ENCODE peak calls at places on chromosome 6, in five cellular contexts. One of them, this sample, is unnamed.

GRCh38 chr6:25138697-25139051 is 140.5 kb upstream of the CARMIL1 start:
- DNase-seq in stomach: no peak
- DNase-seq in body of pancreas: no peak
- DNase-seq in PC-9: no peak
- DNase-seq in ascending aorta: no peak
- DNase-seq in this sample: no peak

GRCh38 chr6:166201878-166202277 is 34.2 kb upstream of the TBXT start:
- DNase-seq in PC-9: no peak
- DNase-seq in ascending aorta: no peak
- DNase-seq in body of pancreas: no peak
- DNase-seq in stomach: no peak
- DNase-seq in this sample: no peak

GRCh38 chr6:169292340-169293124 is 38.9 kb upstream of the THBS2 start:
- DNase-seq in PC-9: no peak
- DNase-seq in ascending aorta: no peak
- DNase-seq in body of pancreas: peak
- DNase-seq in stomach: no peak
- DNase-seq in this sample: peak

GRCh38 chr6:92196320-92196719 is 1223.0 kb downstream of the EPHA7 start:
- DNase-seq in body of pancreas: no peak
- DNase-seq in ascending aorta: no peak
- DNase-seq in PC-9: no peak
- DNase-seq in stomach: no peak
- DNase-seq in this sample: no peak

GRCh38 chr6:34964564-34964963 is 75.5 kb downstream of the ANKS1A start:
- DNase-seq in body of pancreas: no peak
- DNase-seq in ascending aorta: no peak
- DNase-seq in stomach: no peak
- DNase-seq in PC-9: no peak
- DNase-seq in this sample: no peak

GRCh38 chr6:129604321-129604720 is 105.7 kb downstream of the ARHGAP18 start:
- DNase-seq in stomach: no peak
- DNase-seq in body of pancreas: no peak
- DNase-seq in PC-9: no peak
- DNase-seq in ascending aorta: no peak
- DNase-seq in this sample: no peak

GRCh38 chr6:169714178-169714577 is 10.1 kb downstream of the PHF10 start:
- DNase-seq in ascending aorta: no peak
- DNase-seq in stomach: no peak
- DNase-seq in body of pancreas: no peak
- DNase-seq in PC-9: no peak
- DNase-seq in this sample: no peak

GRCh38 chr6:4370066-4370465 is 234.7 kb upstream of the ECI2 start:
- DNase-seq in body of pancreas: no peak
- DNase-seq in ascending aorta: no peak
- DNase-seq in PC-9: no peak
- DNase-seq in stomach: no peak
- DNase-seq in this sample: peak

GRCh38 chr6:167993169-167993568 is 4.3 kb upstream of the KIF25 start:
- DNase-seq in stomach: no peak
- DNase-seq in PC-9: no peak
- DNase-seq in body of pancreas: no peak
- DNase-seq in ascending aorta: no peak
- DNase-seq in this sample: no peak

GRCh38 chr6:157563611-157564284 is 182.8 kb downstream of the ZDHHC14 start:
- DNase-seq in PC-9: no peak
- DNase-seq in stomach: no peak
- DNase-seq in ascending aorta: no peak
- DNase-seq in body of pancreas: no peak
- DNase-seq in this sample: no peak

GRCh38 chr6:114260810-114261209 is 82.0 kb downstream of the HS3ST5 start:
- DNase-seq in ascending aorta: no peak
- DNase-seq in body of pancreas: no peak
- DNase-seq in stomach: no peak
- DNase-seq in PC-9: no peak
- DNase-seq in this sample: no peak

GRCh38 chr6:102474041-102474807 is 1080.7 kb downstream of the GRIK2 start:
- DNase-seq in PC-9: no peak
- DNase-seq in stomach: no peak
- DNase-seq in ascending aorta: no peak
- DNase-seq in body of pancreas: no peak
- DNase-seq in this sample: no peak

GRCh38 chr6:27161946-27162603 is 85.4 kb upstream of the PRSS16 start:
- DNase-seq in PC-9: peak
- DNase-seq in ascending aorta: no peak
- DNase-seq in stomach: no peak
- DNase-seq in body of pancreas: peak
- DNase-seq in this sample: no peak

GRCh38 chr6:130625825-130626500 is 201.2 kb upstream of the SMLR1 start:
- DNase-seq in PC-9: no peak
- DNase-seq in stomach: no peak
- DNase-seq in ascending aorta: no peak
- DNase-seq in body of pancreas: no peak
- DNase-seq in this sample: no peak

GRCh38 chr6:42366999-42367352 is 84.8 kb downstream of the TRERF1 start:
- DNase-seq in body of pancreas: no peak
- DNase-seq in stomach: no peak
- DNase-seq in PC-9: no peak
- DNase-seq in ascending aorta: no peak
- DNase-seq in this sample: no peak

GRCh38 chr6:139262519-139263300 is 29.1 kb downstream of the TXLNB start:
- DNase-seq in body of pancreas: no peak
- DNase-seq in stomach: no peak
- DNase-seq in PC-9: no peak
- DNase-seq in ascending aorta: no peak
- DNase-seq in this sample: no peak

GRCh38 chr6:151847064-151847463 is 39.6 kb downstream of the ESR1 start:
- DNase-seq in ascending aorta: no peak
- DNase-seq in stomach: no peak
- DNase-seq in PC-9: peak
- DNase-seq in body of pancreas: no peak
- DNase-seq in this sample: no peak

GRCh38 chr6:134177753-134178229 is 125.4 kb upstream of the SLC2A12 start:
- DNase-seq in PC-9: no peak
- DNase-seq in body of pancreas: peak
- DNase-seq in stomach: no peak
- DNase-seq in ascending aorta: no peak
- DNase-seq in this sample: no peak

GRCh38 chr6:148422085-148422484 is 79.4 kb downstream of the SASH1 start:
- DNase-seq in ascending aorta: no peak
- DNase-seq in body of pancreas: no peak
- DNase-seq in PC-9: no peak
- DNase-seq in stomach: no peak
- DNase-seq in this sample: no peak

GRCh38 chr6:130632288-130632687 is 194.9 kb upstream of the SMLR1 start:
- DNase-seq in ascending aorta: no peak
- DNase-seq in stomach: no peak
- DNase-seq in body of pancreas: peak
- DNase-seq in PC-9: no peak
- DNase-seq in this sample: no peak

GRCh38 chr6:130598021-130598989 is 228.9 kb upstream of the SMLR1 start:
- DNase-seq in body of pancreas: no peak
- DNase-seq in PC-9: no peak
- DNase-seq in stomach: no peak
- DNase-seq in ascending aorta: no peak
- DNase-seq in this sample: no peak

GRCh38 chr6:81697564-81697963 is 54.9 kb downstream of the TENT5A start:
- DNase-seq in body of pancreas: no peak
- DNase-seq in ascending aorta: no peak
- DNase-seq in stomach: no peak
- DNase-seq in PC-9: peak
- DNase-seq in this sample: no peak

GRCh38 chr6:113980937-113981554 is 10.1 kb upstream of the HDAC2 start:
- DNase-seq in PC-9: no peak
- DNase-seq in stomach: no peak
- DNase-seq in ascending aorta: no peak
- DNase-seq in body of pancreas: no peak
- DNase-seq in this sample: no peak

GRCh38 chr6:40714576-40715500 is 127.7 kb upstream of the LRFN2 start:
- DNase-seq in ascending aorta: no peak
- DNase-seq in PC-9: no peak
- DNase-seq in stomach: peak
- DNase-seq in body of pancreas: no peak
- DNase-seq in this sample: no peak

GRCh38 chr6:118574051-118574865 is 26.2 kb downstream of the PLN start:
- DNase-seq in PC-9: no peak
- DNase-seq in ascending aorta: no peak
- DNase-seq in body of pancreas: no peak
- DNase-seq in stomach: no peak
- DNase-seq in this sample: no peak

GRCh38 chr6:143397229-143398222 is 53.0 kb downstream of the ADAT2 start:
- DNase-seq in PC-9: peak
- DNase-seq in ascending aorta: peak
- DNase-seq in body of pancreas: peak
- DNase-seq in stomach: peak
- DNase-seq in this sample: peak

GRCh38 chr6:89675949-89676753 is 37.6 kb upstream of the LYRM2 start:
- DNase-seq in ascending aorta: no peak
- DNase-seq in stomach: no peak
- DNase-seq in PC-9: no peak
- DNase-seq in body of pancreas: no peak
- DNase-seq in this sample: peak

GRCh38 chr6:139686308-139686707 is 311.9 kb upstream of the CITED2 start:
- DNase-seq in ascending aorta: no peak
- DNase-seq in body of pancreas: no peak
- DNase-seq in stomach: no peak
- DNase-seq in PC-9: peak
- DNase-seq in this sample: no peak

GRCh38 chr6:167748046-167748445 is 78.7 kb upstream of the AFDN start:
- DNase-seq in PC-9: no peak
- DNase-seq in body of pancreas: no peak
- DNase-seq in ascending aorta: no peak
- DNase-seq in stomach: peak
- DNase-seq in this sample: no peak

GRCh38 chr6:12363651-12364381 is 73.7 kb downstream of the EDN1 start:
- DNase-seq in ascending aorta: no peak
- DNase-seq in PC-9: no peak
- DNase-seq in body of pancreas: peak
- DNase-seq in stomach: peak
- DNase-seq in this sample: no peak

GRCh38 chr6:30238178-30238795 is 25.1 kb upstream of the TRIM26 start:
- DNase-seq in PC-9: no peak
- DNase-seq in ascending aorta: no peak
- DNase-seq in body of pancreas: no peak
- DNase-seq in stomach: no peak
- DNase-seq in this sample: no peak

GRCh38 chr6:26501482-26501986 is 1.4 kb downstream of the BTN1A1 start:
- DNase-seq in PC-9: no peak
- DNase-seq in body of pancreas: peak
- DNase-seq in ascending aorta: no peak
- DNase-seq in stomach: peak
- DNase-seq in this sample: no peak

GRCh38 chr6:165835410-165835851 is 172.4 kb upstream of the PDE10A start:
- DNase-seq in PC-9: no peak
- DNase-seq in body of pancreas: peak
- DNase-seq in ascending aorta: no peak
- DNase-seq in stomach: peak
- DNase-seq in this sample: no peak

GRCh38 chr6:133769463-133769862 is 119.5 kb upstream of the TCF21 start:
- DNase-seq in PC-9: no peak
- DNase-seq in body of pancreas: no peak
- DNase-seq in ascending aorta: no peak
- DNase-seq in stomach: no peak
- DNase-seq in this sample: no peak

GRCh38 chr6:55776131-55776530 is 99.3 kb downstream of the BMP5 start:
- DNase-seq in PC-9: no peak
- DNase-seq in body of pancreas: no peak
- DNase-seq in stomach: no peak
- DNase-seq in ascending aorta: no peak
- DNase-seq in this sample: no peak

GRCh38 chr6:75609639-75610590 is 8.2 kb downstream of the SENP6 start:
- DNase-seq in PC-9: no peak
- DNase-seq in stomach: no peak
- DNase-seq in body of pancreas: no peak
- DNase-seq in ascending aorta: no peak
- DNase-seq in this sample: peak

GRCh38 chr6:39441986-39442385 is 119.5 kb upstream of the KCNK16 start:
- DNase-seq in ascending aorta: no peak
- DNase-seq in stomach: no peak
- DNase-seq in PC-9: no peak
- DNase-seq in body of pancreas: no peak
- DNase-seq in this sample: no peak

GRCh38 chr6:13811627-13812358 is 2.6 kb downstream of the MCUR1 start:
- DNase-seq in stomach: no peak
- DNase-seq in PC-9: no peak
- DNase-seq in ascending aorta: no peak
- DNase-seq in body of pancreas: peak
- DNase-seq in this sample: no peak
- H3K27ac ChIP-seq in stomach: peak
- H3K27ac ChIP-seq in PC-9: no peak
- H3K27ac ChIP-seq in ascending aorta: peak
- H3K27ac ChIP-seq in body of pancreas: no peak
- H3K27ac ChIP-seq in this sample: no peak

GRCh38 chr6:19204445-19204844 is 632.7 kb upstream of the ID4 start:
- DNase-seq in stomach: no peak
- DNase-seq in PC-9: no peak
- DNase-seq in body of pancreas: no peak
- DNase-seq in ascending aorta: no peak
- DNase-seq in this sample: no peak
- H3K4me3 ChIP-seq in stomach: no peak
- H3K4me3 ChIP-seq in PC-9: no peak
- H3K4me3 ChIP-seq in body of pancreas: no peak
- H3K4me3 ChIP-seq in ascending aorta: no peak
- H3K4me3 ChIP-seq in this sample: no peak

GRCh38 chr6:122408697-122409458 is 9.4 kb downstream of the HSF2 start:
- DNase-seq in PC-9: no peak
- DNase-seq in body of pancreas: no peak
- DNase-seq in stomach: no peak
- DNase-seq in ascending aorta: no peak
- DNase-seq in this sample: no peak
- H3K27ac ChIP-seq in PC-9: no peak
- H3K27ac ChIP-seq in body of pancreas: no peak
- H3K27ac ChIP-seq in stomach: no peak
- H3K27ac ChIP-seq in ascending aorta: no peak
- H3K27ac ChIP-seq in this sample: no peak

GRCh38 chr6:72651967-72652956 is 30.4 kb downstream of the KCNQ5 start:
- DNase-seq in PC-9: no peak
- DNase-seq in stomach: no peak
- DNase-seq in ascending aorta: no peak
- DNase-seq in body of pancreas: no peak
- DNase-seq in this sample: no peak
- H3K4me3 ChIP-seq in PC-9: no peak
- H3K4me3 ChIP-seq in stomach: no peak
- H3K4me3 ChIP-seq in ascending aorta: no peak
- H3K4me3 ChIP-seq in body of pancreas: no peak
- H3K4me3 ChIP-seq in this sample: no peak

DNA sequence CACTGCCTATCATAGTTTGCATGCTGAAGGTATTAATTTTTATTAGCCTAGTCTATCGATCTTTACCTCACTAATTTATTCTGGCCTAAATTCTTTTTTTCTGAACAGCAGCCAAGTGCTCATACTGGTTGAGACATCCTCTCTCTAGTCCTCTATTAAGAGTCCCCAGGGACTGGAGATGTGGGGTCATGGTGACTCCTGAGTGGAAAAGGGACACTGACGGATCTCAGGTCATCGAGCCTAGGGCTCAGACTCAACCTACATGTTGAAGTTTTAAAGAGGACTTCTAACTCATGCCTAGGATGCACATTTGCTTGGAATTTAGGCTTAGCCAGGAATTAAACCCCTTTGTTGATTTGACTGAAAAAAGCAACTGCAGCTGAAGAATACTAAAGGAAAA is 378.1 kb downstream of the BTBD9 start:
- DNase-seq in ascending aorta: no peak
- DNase-seq in PC-9: no peak
- DNase-seq in body of pancreas: no peak
- DNase-seq in stomach: no peak
- DNase-seq in this sample: no peak
- H3K27ac ChIP-seq in ascending aorta: peak
- H3K27ac ChIP-seq in PC-9: peak
- H3K27ac ChIP-seq in body of pancreas: no peak
- H3K27ac ChIP-seq in stomach: no peak
- H3K27ac ChIP-seq in this sample: peak